ENCODE peak calls at places on chromosomes 13 and 19, in five cellular contexts. B, N, F, G and K are unnamed samples. For H3K4me1, the result is how much of the 10 kb centered on the place peaks cover.

GRCh38 chr19:38251564-38252051 is 4.6 kb downstream of the PPP1R14A start:
- DNase-seq in G (peak), B (no peak), N (peak), F (no peak), K (no peak)

GRCh38 chr19:4090351-4091220 is 23.9 kb upstream of the ZBTB7A start:
- DNase-seq in N (no peak), F (no peak), B (no peak), G (no peak), K (no peak)

GRCh38 chr13:95604534-95604915 is 40.0 kb downstream of the DZIP1 start:
- DNase-seq in F (no peak), N (no peak), G (no peak), B (no peak), K (no peak)

GRCh38 chr19:7618366-7618765 is 11.0 kb downstream of the XAB2 start:
- DNase-seq in N (no peak), B (no peak), G (no peak), F (no peak), K (no peak)

GRCh38 chr19:36198116-36198515 is 16.3 kb downstream of the ZNF565 start:
- DNase-seq in G (no peak), B (no peak), N (no peak), F (no peak), K (no peak)

GRCh38 chr19:13036366-13036976 is 41.2 kb downstream of the NFIX start:
- DNase-seq in F (no peak), B (no peak), G (no peak), N (no peak), K (no peak)

GRCh38 chr19:8965887-8966286 is 44.3 kb downstream of the MUC16 start:
- DNase-seq in G (no peak), N (no peak), F (no peak), B (no peak), K (no peak)

GRCh38 chr13:30353060-30353459 is 45.7 kb upstream of the KATNAL1 start:
- DNase-seq in B (no peak), N (no peak), F (no peak), G (no peak), K (no peak)

GRCh38 chr13:36428083-36428482 is 4.2 kb upstream of the CCNA1 start:
- DNase-seq in B (no peak), G (no peak), N (no peak), F (no peak), K (no peak)

GRCh38 chr19:14369399-14370168 is 11.7 kb upstream of the ADGRE5 start:
- DNase-seq in B (peak), G (no peak), N (no peak), F (peak), K (no peak)

GRCh38 chr19:23420824-23421223 is 25.6 kb upstream of the ZNF91 start:
- DNase-seq in B (no peak), G (no peak), N (no peak), F (no peak), K (no peak)

GRCh38 chr19:40253611-40254092 is 27.2 kb upstream of the CCNP start:
- DNase-seq in B (no peak), F (no peak), N (no peak), G (no peak), K (no peak)

GRCh38 chr19:6069268-6069771 is 41.0 kb downstream of the RFX2 start:
- DNase-seq in N (no peak), F (no peak), G (no peak), B (no peak), K (no peak)

GRCh38 chr13:27170521-27171243 is 929 bp downstream of the USP12 start:
- DNase-seq in B (peak), G (peak), N (peak), F (peak), K (no peak)

GRCh38 chr19:45585158-45585577 is 566 bp upstream of the OPA3 start:
- DNase-seq in F (no peak), B (no peak), G (no peak), N (no peak), K (no peak)

GRCh38 chr13:82058364-82058763 is 1717.4 kb upstream of the SPRY2 start:
- DNase-seq in F (no peak), B (no peak), N (no peak), G (no peak), K (no peak)

GRCh38 chr13:80524447-80525215 is 183.7 kb upstream of the SPRY2 start:
- DNase-seq in G (no peak), B (no peak), N (no peak), F (no peak), K (no peak)

GRCh38 chr13:110557610-110558305 is 3.8 kb downstream of the RAB20 start:
- DNase-seq in N (no peak), G (no peak), F (no peak), B (no peak), K (no peak)

GRCh38 chr19:16342002-16342715 is 17.5 kb downstream of the KLF2 start:
- DNase-seq in G (peak), B (peak), N (no peak), F (peak), K (no peak)

GRCh38 chr19:13198634-13199033 is 48.4 kb downstream of the IER2 start:
- DNase-seq in N (no peak), B (no peak), F (no peak), G (no peak), K (no peak)

GRCh38 chr13:50365683-50366391 is 350.6 kb downstream of the KCNRG start:
- DNase-seq in N (no peak), B (peak), G (no peak), F (peak), K (no peak)

GRCh38 chr13:32334676-32335075 is 19.4 kb downstream of the BRCA2 start:
- DNase-seq in N (no peak), F (no peak), G (no peak), B (no peak), K (no peak)

GRCh38 chr13:97567510-97568243 is 133.7 kb downstream of the RAP2A start:
- DNase-seq in N (no peak), B (no peak), F (no peak), G (no peak), K (no peak)

GRCh38 chr13:31638577-31638976 is 100.7 kb upstream of the RXFP2 start:
- DNase-seq in N (no peak), F (no peak), B (no peak), G (no peak), K (no peak)

GRCh38 chr19:33699754-33700407 is 78.1 kb downstream of the CHST8 start:
- DNase-seq in B (no peak), G (no peak), N (no peak), F (no peak), K (no peak)

GRCh38 chr19:347946-348861 is 3.6 kb upstream of the MIER2 start:
- DNase-seq in F (no peak), B (no peak), G (no peak), N (no peak), K (no peak)

GRCh38 chr19:46021531-46022041 is 1.3 kb downstream of the PGLYRP1 start:
- DNase-seq in N (no peak), B (no peak), G (no peak), F (no peak), K (no peak)

GRCh38 chr19:20565321-20566018 is at the start of gene ZNF737:
- DNase-seq in G (peak), N (peak), B (peak), F (peak), K (peak)

GRCh38 chr19:35484637-35485036 is 5.6 kb downstream of the KRTDAP start:
- DNase-seq in F (no peak), B (no peak), N (no peak), G (no peak), K (no peak)

GRCh38 chr13:23692816-23693215 is 122.6 kb downstream of the TNFRSF19 start:
- DNase-seq in B (no peak), G (no peak), F (no peak), N (no peak), K (no peak)

GRCh38 chr13:75713852-75714251 is 77.7 kb downstream of the LMO7 start:
- DNase-seq in G (no peak), N (no peak), B (no peak), F (no peak), K (no peak)
- H3K4me1 ChIP-seq in G (under half), N (under half), B (under half), F (under half), K (under half)

DNA sequence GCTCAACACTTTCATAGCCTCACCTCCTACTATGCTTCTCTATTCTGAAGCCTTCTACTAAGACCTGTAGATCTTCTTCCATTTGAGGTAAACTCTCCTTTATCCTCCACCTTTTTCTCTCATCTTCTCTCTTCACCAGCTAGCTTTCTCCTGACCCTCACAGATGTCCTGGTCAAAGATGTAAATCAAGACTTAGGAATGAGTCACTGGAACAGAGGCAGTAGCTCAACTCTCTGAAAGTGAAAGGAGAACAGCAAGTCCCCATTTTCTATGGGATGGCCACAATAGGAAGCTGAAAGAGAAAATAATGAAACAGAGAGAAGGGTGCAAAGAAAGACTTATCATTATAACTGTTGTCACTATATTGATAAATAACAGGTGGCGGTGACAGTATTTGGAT is 86.1 kb upstream of the DOCK9 start:
- DNase-seq in G (no peak), F (no peak), N (no peak), B (no peak), K (no peak)
- H3K4me1 ChIP-seq in G (under half), F (half or more), N (under half), B (half or more), K (half or more)

GRCh38 chr19:18489627-18490184 is 32.2 kb downstream of the ELL start:
- DNase-seq in F (no peak), N (no peak), B (no peak), G (no peak), K (no peak)

GRCh38 chr19:18488838-18489626 is 32.8 kb downstream of the ELL start:
- DNase-seq in F (no peak), B (no peak), N (peak), G (no peak), K (no peak)

GRCh38 chr19:18488403-18488723 is 33.5 kb downstream of the ELL start:
- DNase-seq in N (no peak), G (no peak), F (no peak), B (no peak), K (no peak)

GRCh38 chr19:18491995-18492953 is 29.6 kb downstream of the ELL start:
- DNase-seq in N (peak), G (no peak), F (no peak), B (no peak), K (no peak)

GRCh38 chr19:18490719-18491118 is 31.2 kb downstream of the ELL start:
- DNase-seq in G (no peak), B (no peak), F (no peak), N (no peak), K (no peak)
- H3K4me1 ChIP-seq in G (half or more), B (under half), F (half or more), N (half or more), K (half or more)

DNA sequence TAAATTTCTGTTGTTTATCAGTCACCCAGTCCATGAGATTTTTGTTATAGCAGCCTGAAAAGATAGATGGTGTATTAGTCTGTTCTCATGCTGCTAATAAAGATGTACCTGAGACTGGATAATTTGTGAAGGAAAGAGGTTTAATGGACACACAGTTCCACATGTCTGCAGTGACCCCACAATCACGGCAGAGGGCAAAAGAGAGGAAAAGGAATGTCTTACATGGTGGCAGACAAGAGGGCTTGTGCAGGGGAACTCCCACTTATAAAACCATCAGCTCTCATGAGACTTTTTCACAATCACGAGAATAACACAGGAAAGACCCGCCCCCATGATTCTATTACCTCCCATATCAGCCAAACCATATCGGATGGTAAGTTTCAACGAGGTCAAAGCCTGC is 309.2 kb downstream of the LIG4 start:
- DNase-seq in G (no peak), F (no peak), N (no peak), B (no peak), K (no peak)
- H3K4me1 ChIP-seq in G (under half), F (under half), N (under half), B (under half), K (under half)

DNA sequence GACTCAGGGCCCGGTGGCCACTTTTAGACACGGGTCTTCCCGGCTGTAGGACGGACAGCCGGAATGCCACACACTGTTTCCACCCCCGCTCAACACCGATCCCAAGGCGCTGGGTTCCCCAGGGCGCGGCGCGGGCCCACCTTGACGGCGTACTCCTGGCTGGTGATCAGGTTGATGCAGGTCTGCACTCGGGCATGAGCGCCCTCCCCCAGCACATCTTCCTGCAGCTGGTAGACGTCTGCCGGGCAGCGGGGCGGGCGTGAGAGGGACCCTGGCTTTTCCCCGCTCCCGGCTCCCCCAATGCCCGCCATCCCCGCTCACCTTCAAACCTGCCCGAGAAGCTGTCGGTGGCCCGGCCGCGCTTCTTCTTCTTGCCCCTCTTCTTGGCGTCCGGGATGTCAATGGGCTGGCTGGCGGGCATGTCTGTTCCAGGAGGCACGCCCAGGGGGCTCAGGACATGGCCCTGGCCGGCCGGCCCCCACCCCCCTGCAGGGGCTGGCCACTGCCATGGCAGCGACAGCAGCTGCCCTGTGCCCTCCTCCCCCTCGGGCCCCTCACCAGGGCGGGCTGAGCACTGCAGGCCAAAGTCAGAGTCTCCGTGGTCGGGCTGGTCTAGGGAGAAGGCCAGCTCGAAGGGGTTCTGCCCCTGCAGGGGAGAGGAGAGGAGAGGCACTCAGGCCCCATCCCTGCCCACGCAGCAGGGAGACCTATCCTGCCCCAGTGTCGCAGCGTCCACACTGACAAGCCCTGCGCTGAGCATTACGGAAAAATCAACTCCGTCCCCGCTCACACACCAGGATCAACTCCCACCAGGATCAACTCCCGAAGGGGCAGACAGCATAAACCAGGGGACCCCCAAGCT is 4.8 kb downstream of the MKNK2 start:
- DNase-seq in F (no peak), B (no peak), G (no peak), N (no peak), K (no peak)
- H3K4me1 ChIP-seq in F (half or more), B (half or more), G (half or more), N (half or more), K (half or more)

GRCh38 chr19:31350033-31350692 is 927 bp upstream of the TSHZ3 start:
- DNase-seq in G (peak), B (no peak), N (peak), F (no peak), K (no peak)
- H3K4me1 ChIP-seq in G (under half), B (under half), N (under half), F (under half), K (under half)

DNA sequence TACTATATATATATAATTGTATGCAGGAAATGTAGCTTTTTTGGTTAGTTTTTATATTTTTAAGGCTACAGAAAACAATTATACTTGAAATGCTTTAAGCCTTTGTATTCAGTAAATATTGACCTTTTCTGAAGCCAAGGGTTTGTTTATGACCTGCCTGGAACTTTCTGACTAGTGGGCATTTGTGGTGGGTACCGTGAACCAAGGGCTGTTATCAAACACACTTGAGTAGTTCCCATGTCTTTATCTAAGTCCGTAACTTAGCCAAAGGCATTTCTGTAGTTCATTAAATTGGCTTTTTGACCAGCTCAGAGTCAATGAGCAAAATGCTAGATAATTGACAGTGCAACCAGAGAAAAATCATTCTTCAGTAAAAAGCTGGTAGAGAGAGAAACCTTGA is 1444.2 kb upstream of the SLC10A2 start:
- DNase-seq in F (no peak), B (no peak), G (no peak), N (no peak), K (no peak)
- H3K4me1 ChIP-seq in F (under half), B (under half), G (under half), N (under half), K (under half)

GRCh38 chr13:24821207-24821606 is 57.2 kb downstream of the RNF17 start:
- DNase-seq in G (no peak), F (no peak), B (no peak), N (no peak), K (no peak)
- H3K4me1 ChIP-seq in G (under half), F (under half), B (under half), N (under half), K (under half)

DNA sequence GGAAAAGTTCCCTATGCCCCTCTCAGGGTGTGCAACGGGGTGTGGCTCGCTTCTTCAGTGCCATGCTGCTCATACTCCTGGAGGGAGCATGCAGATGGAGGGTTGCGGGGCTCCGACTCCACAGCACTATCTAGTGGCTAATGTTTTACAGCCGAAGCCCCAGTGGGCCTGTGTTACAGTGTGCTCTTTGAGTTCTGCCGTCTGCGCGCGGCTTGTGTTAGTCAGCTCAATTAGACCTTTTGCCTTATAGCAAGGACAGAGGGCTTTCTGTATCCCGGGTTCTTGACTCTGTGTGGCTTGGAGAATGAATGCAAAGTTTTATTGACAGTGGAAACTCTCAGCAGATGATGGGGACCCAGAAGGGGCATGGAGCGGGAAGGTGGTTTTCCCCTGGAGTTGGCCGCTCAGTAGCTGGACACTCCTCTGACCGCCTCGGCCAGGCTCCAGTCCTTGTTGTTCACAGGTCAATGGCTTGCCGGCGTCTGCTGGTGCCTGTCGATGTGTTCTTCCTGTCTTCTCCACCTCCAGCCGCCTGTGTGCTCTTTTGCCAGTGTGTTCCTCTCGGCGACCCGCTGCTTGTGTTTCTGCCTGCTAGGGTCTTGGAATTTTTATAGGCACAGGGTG is 383.4 kb downstream of the LMO7 start:
- DNase-seq in G (no peak), F (no peak), N (peak), B (no peak), K (no peak)
- H3K4me1 ChIP-seq in G (under half), F (under half), N (under half), B (under half), K (under half)